ENCODE peak calls at places on chromosomes 3 and 15, in eight cellular contexts. One of them, this sample, is unnamed.
A peak's percentile ranks its signal among the peaks of the same experiment; 100 is the strongest.

GRCh38 chr15:80182611-80183210 is 29.9 kb downstream of the FAH start:
- DNase-seq in MM.1S: no peak
- DNase-seq in GM23248: peak; percentile 76
- DNase-seq in SK-N-SH: no peak
- DNase-seq in hepatocyte: no peak
- DNase-seq in PC-3: peak; percentile 25
- DNase-seq in PC-9: no peak
- DNase-seq in OCI-LY7: no peak
- DNase-seq in this sample: no peak

GRCh38 chr3:55458398-55458797 is 28.7 kb downstream of the WNT5A start:
- DNase-seq in PC-9: no peak
- DNase-seq in SK-N-SH: no peak
- DNase-seq in OCI-LY7: no peak
- DNase-seq in GM23248: peak; percentile 69
- DNase-seq in PC-3: no peak
- DNase-seq in hepatocyte: no peak
- DNase-seq in MM.1S: no peak
- DNase-seq in this sample: no peak

GRCh38 chr3:175129126-175129525 is 270.0 kb downstream of the NAALADL2 start:
- DNase-seq in PC-3: peak; percentile 84
- DNase-seq in GM23248: peak; percentile 3
- DNase-seq in PC-9: no peak
- DNase-seq in SK-N-SH: no peak
- DNase-seq in hepatocyte: no peak
- DNase-seq in OCI-LY7: no peak
- DNase-seq in MM.1S: no peak
- DNase-seq in this sample: no peak

GRCh38 chr15:45943255-45943654 is 308.4 kb downstream of the SQOR start:
- DNase-seq in GM23248: no peak
- DNase-seq in hepatocyte: peak; percentile 32
- DNase-seq in PC-3: peak; percentile 91
- DNase-seq in SK-N-SH: no peak
- DNase-seq in MM.1S: no peak
- DNase-seq in OCI-LY7: no peak
- DNase-seq in PC-9: no peak
- DNase-seq in this sample: no peak

GRCh38 chr3:100496711-100497261 is 4.4 kb downstream of the TMEM45A start:
- DNase-seq in PC-3: peak; percentile 87
- DNase-seq in PC-9: peak; percentile 93
- DNase-seq in hepatocyte: no peak
- DNase-seq in SK-N-SH: no peak
- DNase-seq in GM23248: peak; percentile 60
- DNase-seq in OCI-LY7: no peak
- DNase-seq in MM.1S: peak; percentile 75
- DNase-seq in this sample: no peak

GRCh38 chr3:38347421-38348200 is 1.0 kb downstream of the XYLB start:
- DNase-seq in SK-N-SH: no peak
- DNase-seq in PC-3: no peak
- DNase-seq in GM23248: no peak
- DNase-seq in hepatocyte: peak; percentile 42
- DNase-seq in OCI-LY7: no peak
- DNase-seq in PC-9: no peak
- DNase-seq in MM.1S: no peak
- DNase-seq in this sample: no peak

GRCh38 chr15:64460206-64460736 is at the start of gene ZNF609:
- DNase-seq in SK-N-SH: peak; percentile 94
- DNase-seq in GM23248: peak; percentile 96
- DNase-seq in MM.1S: peak; percentile 89
- DNase-seq in PC-3: peak; percentile 92
- DNase-seq in OCI-LY7: peak; percentile 90
- DNase-seq in PC-9: peak; percentile 70
- DNase-seq in hepatocyte: peak; percentile 95
- DNase-seq in this sample: peak; percentile 100

GRCh38 chr15:84654689-84655453 is 788 bp upstream of the WDR73 start:
- DNase-seq in OCI-LY7: peak; percentile 90
- DNase-seq in MM.1S: peak; percentile 82
- DNase-seq in hepatocyte: peak; percentile 83
- DNase-seq in PC-9: peak; percentile 68
- DNase-seq in PC-3: peak; percentile 82
- DNase-seq in SK-N-SH: peak; percentile 82
- DNase-seq in GM23248: peak; percentile 93
- DNase-seq in this sample: peak; percentile 94

GRCh38 chr15:99993262-99993661 is 260.0 kb upstream of the LYSMD4 start:
- DNase-seq in MM.1S: no peak
- DNase-seq in OCI-LY7: no peak
- DNase-seq in PC-9: no peak
- DNase-seq in GM23248: no peak
- DNase-seq in PC-3: no peak
- DNase-seq in hepatocyte: no peak
- DNase-seq in SK-N-SH: no peak
- DNase-seq in this sample: no peak

GRCh38 chr15:71572452-71573053 is 237.8 kb upstream of the NR2E3 start:
- DNase-seq in SK-N-SH: no peak
- DNase-seq in hepatocyte: no peak
- DNase-seq in PC-3: peak; percentile 94
- DNase-seq in MM.1S: no peak
- DNase-seq in GM23248: peak; percentile 28
- DNase-seq in OCI-LY7: no peak
- DNase-seq in PC-9: peak; percentile 57
- DNase-seq in this sample: peak; percentile 88

GRCh38 chr3:8497582-8497981 is 4.0 kb upstream of the LMCD1 start:
- DNase-seq in MM.1S: no peak
- DNase-seq in PC-9: peak; percentile 74
- DNase-seq in PC-3: peak; percentile 63
- DNase-seq in GM23248: peak; percentile 56
- DNase-seq in hepatocyte: no peak
- DNase-seq in OCI-LY7: no peak
- DNase-seq in SK-N-SH: no peak
- DNase-seq in this sample: no peak

GRCh38 chr3:115814006-115814405 is 190.7 kb downstream of the GAP43 start:
- DNase-seq in SK-N-SH: no peak
- DNase-seq in OCI-LY7: no peak
- DNase-seq in PC-9: no peak
- DNase-seq in PC-3: no peak
- DNase-seq in GM23248: no peak
- DNase-seq in MM.1S: no peak
- DNase-seq in hepatocyte: no peak
- DNase-seq in this sample: no peak

GRCh38 chr3:16203031-16203430 is 28.6 kb downstream of the GALNT15 start:
- DNase-seq in GM23248: peak; percentile 69
- DNase-seq in hepatocyte: no peak
- DNase-seq in PC-3: peak; percentile 93
- DNase-seq in PC-9: peak; percentile 41
- DNase-seq in MM.1S: no peak
- DNase-seq in OCI-LY7: no peak
- DNase-seq in SK-N-SH: no peak
- DNase-seq in this sample: no peak

DNA sequence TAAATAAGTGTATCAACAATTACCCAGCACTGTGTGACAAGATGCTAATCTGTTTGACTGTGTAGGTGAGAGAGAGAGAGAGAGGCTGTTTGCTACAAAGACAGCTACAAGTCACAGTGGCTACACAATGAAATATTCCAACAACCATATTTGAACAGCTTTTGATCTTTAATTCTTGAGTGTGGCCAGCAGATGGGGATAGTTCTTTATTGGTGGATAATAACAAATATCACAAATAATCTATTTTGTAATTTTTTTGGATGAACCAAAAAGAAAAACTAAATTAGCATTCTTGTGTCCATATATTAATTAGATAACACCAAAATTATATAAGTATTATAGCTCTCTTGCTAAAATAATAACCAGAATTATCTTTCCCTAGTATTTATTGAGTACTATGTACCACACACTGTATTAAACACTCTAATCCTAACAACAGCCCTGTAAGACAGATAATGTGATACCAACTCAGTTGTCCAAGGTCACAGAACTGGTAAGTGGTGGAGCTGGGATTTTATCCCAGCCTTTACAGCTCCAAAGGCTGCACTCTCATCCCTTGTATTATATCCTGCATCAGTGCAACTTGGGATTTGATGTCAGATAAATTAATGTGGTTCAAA is 61.9 kb upstream of the C3orf80 start:
- DNase-seq in hepatocyte: peak; percentile 42
- DNase-seq in MM.1S: peak; percentile 64
- DNase-seq in OCI-LY7: peak; percentile 12
- DNase-seq in PC-3: peak; percentile 46
- DNase-seq in SK-N-SH: peak; percentile 46
- DNase-seq in GM23248: peak; percentile 63
- DNase-seq in PC-9: no peak
- DNase-seq in this sample: no peak
- H3K9me2 ChIP-seq in hepatocyte: no peaks in the 10 kb centered on the region
- H3K9me2 ChIP-seq in MM.1S: no peaks in the 10 kb centered on the region
- H3K9me2 ChIP-seq in OCI-LY7: no peaks in the 10 kb centered on the region
- H3K9me2 ChIP-seq in PC-3: no peaks in the 10 kb centered on the region
- H3K9me2 ChIP-seq in SK-N-SH: no peaks in the 10 kb centered on the region
- H3K9me2 ChIP-seq in GM23248: no peaks in the 10 kb centered on the region
- H3K9me2 ChIP-seq in PC-9: no peaks in the 10 kb centered on the region
- H3K9me2 ChIP-seq in this sample: no peaks in the 10 kb centered on the region

GRCh38 chr3:122353901-122354401 is 28.9 kb downstream of the CSTA start:
- DNase-seq in OCI-LY7: no peak
- DNase-seq in hepatocyte: no peak
- DNase-seq in PC-3: no peak
- DNase-seq in MM.1S: no peak
- DNase-seq in GM23248: no peak
- DNase-seq in SK-N-SH: no peak
- DNase-seq in PC-9: no peak
- DNase-seq in this sample: no peak

GRCh38 chr3:122355612-122356011 is 27.4 kb downstream of the MIX23 start:
- DNase-seq in PC-9: no peak
- DNase-seq in hepatocyte: no peak
- DNase-seq in GM23248: no peak
- DNase-seq in PC-3: no peak
- DNase-seq in OCI-LY7: no peak
- DNase-seq in MM.1S: no peak
- DNase-seq in SK-N-SH: no peak
- DNase-seq in this sample: no peak

GRCh38 chr3:122357828-122358617 is 25.0 kb downstream of the MIX23 start:
- DNase-seq in MM.1S: no peak
- DNase-seq in SK-N-SH: peak; percentile 52
- DNase-seq in PC-9: no peak
- DNase-seq in OCI-LY7: no peak
- DNase-seq in hepatocyte: no peak
- DNase-seq in PC-3: peak; percentile 11
- DNase-seq in GM23248: peak; percentile 41
- DNase-seq in this sample: no peak

GRCh38 chr3:122358633-122359032 is 24.4 kb downstream of the MIX23 start:
- DNase-seq in hepatocyte: no peak
- DNase-seq in PC-3: no peak
- DNase-seq in MM.1S: no peak
- DNase-seq in GM23248: no peak
- DNase-seq in SK-N-SH: no peak
- DNase-seq in PC-9: no peak
- DNase-seq in OCI-LY7: no peak
- DNase-seq in this sample: no peak

DNA sequence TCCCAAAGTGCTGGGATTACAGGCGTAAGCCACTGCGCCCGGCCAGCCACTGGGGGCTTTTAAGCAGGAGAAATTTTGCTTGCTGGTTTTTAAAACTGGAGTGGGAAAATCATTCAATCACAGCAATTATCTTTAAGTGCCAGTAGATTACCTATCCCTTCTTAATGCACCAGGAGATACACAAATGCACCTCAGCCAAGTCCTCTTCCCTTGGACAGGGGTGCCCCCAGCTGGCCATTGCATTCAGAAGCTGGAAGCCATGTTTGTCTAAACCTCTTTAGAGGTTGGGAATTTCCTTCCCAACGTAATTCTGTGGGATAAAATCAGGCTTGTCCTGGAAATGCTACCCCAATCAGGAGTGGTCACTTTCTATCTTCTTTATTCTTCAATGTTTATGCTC is 26.6 kb downstream of the MIX23 start:
- DNase-seq in OCI-LY7: peak; percentile 11
- DNase-seq in PC-3: peak; percentile 76
- DNase-seq in GM23248: peak; percentile 52
- DNase-seq in MM.1S: no peak
- DNase-seq in SK-N-SH: peak; percentile 39
- DNase-seq in hepatocyte: peak; percentile 41
- DNase-seq in PC-9: peak; percentile 49
- DNase-seq in this sample: peak; percentile 75
- H3K9me2 ChIP-seq in OCI-LY7: no peaks in the 10 kb centered on the region
- H3K9me2 ChIP-seq in PC-3: no peaks in the 10 kb centered on the region
- H3K9me2 ChIP-seq in GM23248: no peaks in the 10 kb centered on the region
- H3K9me2 ChIP-seq in MM.1S: no peaks in the 10 kb centered on the region
- H3K9me2 ChIP-seq in SK-N-SH: no peaks in the 10 kb centered on the region
- H3K9me2 ChIP-seq in hepatocyte: no peaks in the 10 kb centered on the region
- H3K9me2 ChIP-seq in PC-9: no peaks in the 10 kb centered on the region
- H3K9me2 ChIP-seq in this sample: no peaks in the 10 kb centered on the region

DNA sequence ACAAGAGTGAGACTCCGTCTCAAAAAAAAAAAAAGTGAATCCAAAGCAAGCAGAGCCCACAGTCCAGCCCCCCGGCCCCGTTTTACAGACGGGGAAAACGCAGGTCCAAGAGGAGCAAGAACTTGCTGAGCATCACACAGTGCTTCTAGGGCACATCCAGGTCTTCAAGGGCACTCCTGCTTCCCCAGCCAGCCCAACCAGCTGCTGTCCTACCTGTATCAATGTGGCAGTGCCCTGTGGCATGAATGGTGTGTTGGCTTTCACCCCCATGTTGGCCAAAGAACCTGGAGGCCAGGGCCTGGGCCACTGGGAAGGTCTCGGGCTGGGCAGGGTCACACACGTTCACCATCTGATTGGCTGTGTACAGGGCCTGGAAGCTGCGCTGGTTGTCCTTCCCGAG is 4.6 kb downstream of the MAN2C1 start:
- DNase-seq in GM23248: no peak
- DNase-seq in PC-3: no peak
- DNase-seq in PC-9: no peak
- DNase-seq in hepatocyte: no peak
- DNase-seq in MM.1S: no peak
- DNase-seq in SK-N-SH: no peak
- DNase-seq in OCI-LY7: no peak
- DNase-seq in this sample: no peak
- H3K9me2 ChIP-seq in GM23248: no peaks in the 10 kb centered on the region
- H3K9me2 ChIP-seq in PC-3: no peaks in the 10 kb centered on the region
- H3K9me2 ChIP-seq in PC-9: no peaks in the 10 kb centered on the region
- H3K9me2 ChIP-seq in hepatocyte: no peaks in the 10 kb centered on the region
- H3K9me2 ChIP-seq in MM.1S: no peaks in the 10 kb centered on the region
- H3K9me2 ChIP-seq in SK-N-SH: no peaks in the 10 kb centered on the region
- H3K9me2 ChIP-seq in OCI-LY7: no peaks in the 10 kb centered on the region
- H3K9me2 ChIP-seq in this sample: no peaks in the 10 kb centered on the region

GRCh38 chr3:51659942-51660341 is 11.1 kb upstream of the TEX264 start:
- DNase-seq in PC-3: no peak
- DNase-seq in hepatocyte: no peak
- DNase-seq in MM.1S: no peak
- DNase-seq in SK-N-SH: no peak
- DNase-seq in OCI-LY7: no peak
- DNase-seq in GM23248: no peak
- DNase-seq in PC-9: no peak
- DNase-seq in this sample: no peak
- H3K9me2 ChIP-seq in PC-3: no peaks in the 10 kb centered on the region
- H3K9me2 ChIP-seq in hepatocyte: no peaks in the 10 kb centered on the region
- H3K9me2 ChIP-seq in MM.1S: no peaks in the 10 kb centered on the region
- H3K9me2 ChIP-seq in SK-N-SH: no peaks in the 10 kb centered on the region
- H3K9me2 ChIP-seq in OCI-LY7: no peaks in the 10 kb centered on the region
- H3K9me2 ChIP-seq in GM23248: no peaks in the 10 kb centered on the region
- H3K9me2 ChIP-seq in PC-9: no peaks in the 10 kb centered on the region
- H3K9me2 ChIP-seq in this sample: no peaks in the 10 kb centered on the region